ENCODE peak calls at places on chromosome 1, in four cellular contexts. D is Karpas-422, V is PC-3, Z is DND-41. R is an unnamed sample. For H3K36me3, the result is how much of the 10 kb centered on the place peaks cover.

GRCh38 chr1:192604979-192605620 is 29.5 kb downstream of the RGS1 start:
- DNase-seq in V (no peak), D (peak), Z (no peak), R (peak)

GRCh38 chr1:25645641-25646400 is 29.2 kb downstream of the MAN1C1 start:
- DNase-seq in Z (no peak), D (no peak), V (no peak), R (no peak)

GRCh38 chr1:12610305-12610935 is 7.6 kb downstream of the DHRS3 start:
- DNase-seq in D (no peak), Z (no peak), V (peak), R (no peak)

GRCh38 chr1:10682449-10683365 is 113.7 kb downstream of the CASZ1 start:
- DNase-seq in V (no peak), D (no peak), Z (no peak), R (no peak)

GRCh38 chr1:97745912-97746311 is 174.9 kb downstream of the DPYD start:
- DNase-seq in V (peak), D (no peak), Z (no peak), R (no peak)

GRCh38 chr1:155029513-155030242 is 3.9 kb downstream of the DCST2 start:
- DNase-seq in Z (no peak), V (no peak), D (no peak), R (no peak)

GRCh38 chr1:29255134-29255666 is 18.9 kb downstream of the PTPRU start:
- DNase-seq in D (peak), Z (no peak), V (no peak), R (no peak)

GRCh38 chr1:64183985-64184440 is 19.4 kb upstream of the UBE2U start:
- DNase-seq in Z (no peak), V (peak), D (no peak), R (no peak)

GRCh38 chr1:186220101-186220500 is 155.0 kb downstream of the TPR start:
- DNase-seq in Z (no peak), D (no peak), V (no peak), R (no peak)

GRCh38 chr1:109299984-109300343 is 6.8 kb downstream of the MYBPHL start:
- DNase-seq in D (no peak), Z (no peak), V (no peak), R (no peak)

DNA sequence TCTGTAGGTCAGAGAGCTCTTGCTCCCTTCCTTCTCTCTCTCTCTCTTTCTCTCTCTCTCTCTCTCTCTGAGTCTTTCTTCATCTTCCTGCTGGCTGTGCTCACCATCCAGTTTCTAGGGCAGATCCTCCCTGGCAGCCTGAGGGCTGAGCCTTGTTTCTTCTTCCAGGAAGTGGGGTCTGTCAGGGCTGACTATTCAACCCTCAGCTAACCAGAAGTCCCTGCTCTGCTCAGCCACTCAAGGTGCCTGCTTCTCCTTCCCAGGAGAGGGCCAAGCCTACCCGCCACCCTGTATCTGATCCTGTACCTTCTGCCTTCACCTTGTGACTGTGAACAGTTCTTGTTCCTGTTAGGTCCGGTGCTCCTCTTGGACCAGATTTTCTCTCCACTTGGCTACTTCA is 107.6 kb upstream of the ETV3 start:
- DNase-seq in V (no peak), Z (peak), D (no peak), R (no peak)
- H2AFZ ChIP-seq in V (no peak), Z (no peak), D (no peak), R (no peak)

DNA sequence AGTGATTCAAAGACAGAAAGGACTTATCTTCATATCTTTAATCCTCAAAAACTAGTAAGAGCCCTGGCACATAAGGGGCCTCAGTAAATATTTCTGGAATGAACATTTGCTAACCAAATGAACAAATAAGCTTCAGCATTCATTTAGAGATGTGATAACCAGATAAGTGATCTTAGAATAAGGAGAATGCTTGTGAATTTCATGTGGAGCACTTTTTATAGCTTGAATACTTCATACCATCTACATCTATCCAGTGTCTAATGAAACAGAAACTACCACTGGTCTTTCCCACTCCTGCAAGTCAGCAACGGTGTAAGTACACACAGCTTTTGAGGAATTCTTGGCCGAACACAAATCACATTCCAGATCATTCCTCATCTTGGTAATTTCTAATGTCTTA is 38.5 kb downstream of the EDEM3 start:
- DNase-seq in D (no peak), Z (no peak), V (no peak), R (no peak)
- H3K36me3 ChIP-seq in D (half or more), Z (half or more), V (under half), R (under half)

GRCh38 chr1:153880024-153880423 is 42.7 kb downstream of the GATAD2B start:
- DNase-seq in V (no peak), D (no peak), Z (no peak), R (no peak)
- H3K9ac ChIP-seq in V (no peak), D (no peak), Z (no peak), R (no peak)

DNA sequence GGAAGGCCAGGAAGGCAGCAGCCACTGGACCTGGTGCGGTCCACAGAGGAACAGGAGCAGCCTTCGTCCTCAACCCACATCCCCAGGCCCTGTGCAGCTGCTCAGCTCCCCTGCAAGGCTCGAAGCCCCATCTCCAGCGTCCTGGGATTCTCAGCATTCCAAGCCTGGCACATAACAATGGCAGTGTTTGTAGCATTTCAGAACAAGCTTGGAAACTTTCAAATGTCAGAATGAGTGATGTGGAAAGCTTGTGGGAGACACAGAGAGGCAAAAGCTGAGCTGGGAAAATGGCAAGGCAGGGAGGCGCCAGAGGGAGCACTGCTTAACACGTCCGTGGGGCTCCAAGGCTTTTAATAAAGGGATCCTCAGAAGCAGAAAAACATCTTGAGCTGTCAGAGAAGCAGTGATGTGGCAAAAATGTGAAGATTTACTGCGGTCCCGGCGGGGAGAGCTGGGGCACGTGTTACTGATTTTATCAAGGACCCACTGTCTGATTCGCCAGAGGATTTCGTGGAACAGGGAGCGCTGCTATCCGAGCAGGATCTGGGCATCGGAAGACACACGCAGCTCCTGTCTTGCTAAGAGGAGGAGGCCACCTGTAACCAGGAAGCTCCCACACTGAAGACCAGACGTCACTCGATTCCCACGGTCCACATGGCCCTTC is 38.1 kb downstream of the TOMM20 start:
- DNase-seq in Z (no peak), V (no peak), D (no peak), R (no peak)
- H2AFZ ChIP-seq in Z (no peak), V (no peak), D (no peak), R (no peak)